ENCODE peak calls at places on chromosomes 7 and 10, in four cellular contexts. Z is memory B cell, G is RPMI7951, L is AG08395. T is an unnamed sample.

GRCh38 chr7:27392477-27392876 is 149.9 kb downstream of the EVX1 start:
- DNase-seq in L (no peak), Z (no peak), G (no peak), T (no peak)

GRCh38 chr7:38881015-38881414 is 28.0 kb downstream of the VPS41 start:
- DNase-seq in Z (no peak), G (no peak), L (no peak), T (no peak)

GRCh38 chr10:43598447-43598846 is 7.8 kb upstream of the ZNF485 start:
- DNase-seq in Z (no peak), G (peak; percentile 45), L (peak; percentile 56), T (no peak)

GRCh38 chr7:98398567-98399372 is 2.1 kb downstream of the BAIAP2L1 start:
- DNase-seq in L (no peak), G (no peak), Z (no peak), T (no peak)

GRCh38 chr7:112759905-112760304 is 30.3 kb downstream of the TMEM168 start:
- DNase-seq in Z (no peak), L (no peak), G (no peak), T (no peak)

GRCh38 chr10:67506757-67507091 is 189.3 kb downstream of the CTNNA3 start:
- DNase-seq in G (no peak), L (no peak), Z (no peak), T (no peak)

GRCh38 chr7:16770657-16771329 is 17.2 kb downstream of the TSPAN13 start:
- DNase-seq in L (no peak), G (no peak), Z (no peak), T (no peak)

GRCh38 chr10:79948976-79949722 is at the start of gene SFTPD:
- DNase-seq in L (no peak), G (no peak), Z (no peak), T (no peak)

GRCh38 chr7:38600746-38601145 is 30.4 kb downstream of the AMPH start:
- DNase-seq in L (no peak), Z (no peak), G (no peak), T (no peak)

GRCh38 chr10:11782793-11783557 is 40.2 kb upstream of the PROSER2 start:
- DNase-seq in G (peak; percentile 54), Z (peak; percentile 45), L (peak; percentile 69), T (peak; percentile 52)

GRCh38 chr7:20778063-20778721 is 8.5 kb downstream of the SP8 start:
- DNase-seq in Z (no peak), G (peak; percentile 13), L (peak; percentile 31), T (no peak)

GRCh38 chr10:1365540-1366082 is 309.4 kb downstream of the WDR37 start:
- DNase-seq in G (no peak), Z (no peak), L (no peak), T (no peak)

GRCh38 chr7:45943986-45944385 is 22.9 kb upstream of the IGFBP3 start:
- DNase-seq in Z (no peak), L (no peak), G (no peak), T (no peak)

GRCh38 chr7:151700621-151701185 is 176.2 kb downstream of the PRKAG2 start:
- DNase-seq in Z (no peak), G (peak; percentile 80), L (peak; percentile 48), T (no peak)

GRCh38 chr7:47956220-47956619 is 8.0 kb upstream of the PKD1L1 start:
- DNase-seq in Z (no peak), L (no peak), G (no peak), T (no peak)

GRCh38 chr10:117461766-117462423 is 80.7 kb upstream of the EMX2 start:
- DNase-seq in G (peak; percentile 47), Z (no peak), L (peak; percentile 95), T (no peak)